ENCODE peak calls at places on chromosomes 1 and 21, in five cellular contexts. Y is mesendoderm, L is SK-N-SH, P is astrocyte, T is IMR-90. H is an unnamed sample.

GRCh38 chr1:37932759-37933158 is 14.1 kb downstream of the INPP5B start:
- DNase-seq in Y (no peak), L (no peak), P (peak; percentile 66), T (peak; percentile 89), H (no peak)

GRCh38 chr1:26857473-26857872 is 5.5 kb upstream of the SFN start:
- DNase-seq in Y (no peak), L (no peak), P (no peak), T (no peak), H (no peak)

GRCh38 chr21:37855568-37856391 is 60.5 kb downstream of the KCNJ6 start:
- DNase-seq in Y (no peak), L (no peak), P (peak; percentile 88), T (peak; percentile 89), H (no peak)

GRCh38 chr21:44742418-44743153 is 31.2 kb upstream of the TSPEAR start:
- DNase-seq in Y (no peak), L (no peak), P (no peak), T (peak; percentile 4), H (peak; percentile 63)

GRCh38 chr1:9361630-9362256 is 69.0 kb downstream of the SPSB1 start:
- DNase-seq in Y (no peak), L (no peak), P (no peak), T (peak; percentile 50), H (no peak)

GRCh38 chr1:70353038-70353437 is 1.5 kb downstream of the ANKRD13C start:
- DNase-seq in Y (no peak), L (no peak), P (no peak), T (no peak), H (no peak)

GRCh38 chr1:231487910-231488309 is 40.6 kb upstream of the TSNAX start:
- DNase-seq in Y (no peak), L (no peak), P (no peak), T (no peak), H (no peak)

GRCh38 chr1:98661544-98662353 is at the start of gene SNX7:
- DNase-seq in Y (peak; percentile 86), L (peak; percentile 97), P (peak; percentile 66), T (peak; percentile 69), H (no peak)

GRCh38 chr1:116912846-116913245 is 3.1 kb downstream of the PTGFRN start:
- DNase-seq in Y (no peak), L (no peak), P (no peak), T (no peak), H (no peak)

GRCh38 chr1:44423706-44424546 is 18.9 kb downstream of the RNF220 start:
- DNase-seq in Y (no peak), L (no peak), P (peak; percentile 73), T (peak; percentile 35), H (no peak)

GRCh38 chr1:6359568-6360496 is 33.7 kb downstream of the ACOT7 start:
- DNase-seq in Y (peak; percentile 81), L (peak; percentile 81), P (peak; percentile 63), T (peak; percentile 88), H (peak; percentile 71)

GRCh38 chr1:20320734-20321133 is 30.1 kb downstream of the VWA5B1 start:
- DNase-seq in Y (no peak), L (peak; percentile 65), P (no peak), T (no peak), H (no peak)

GRCh38 chr1:99445486-99445885 is 181.2 kb downstream of the PLPPR4 start:
- DNase-seq in Y (no peak), L (no peak), P (peak; percentile 86), T (peak; percentile 81), H (no peak)

GRCh38 chr1:59428828-59429227 is 131.9 kb downstream of the FGGY start:
- DNase-seq in Y (no peak), L (no peak), P (no peak), T (no peak), H (no peak)

GRCh38 chr1:190176776-190177175 is 300.9 kb downstream of the BRINP3 start:
- DNase-seq in Y (no peak), L (no peak), P (peak; percentile 61), T (peak; percentile 73), H (no peak)

GRCh38 chr1:38858833-38859560 is 575 bp downstream of the RRAGC start:
- DNase-seq in Y (peak; percentile 51), L (peak; percentile 62), P (peak; percentile 67), T (peak; percentile 59), H (peak; percentile 81)

GRCh38 chr1:47554082-47554481 is 116.2 kb downstream of the FOXD2 start:
- DNase-seq in Y (no peak), L (no peak), P (no peak), T (no peak), H (no peak)

GRCh38 chr1:54296666-54297065 is 96.7 kb downstream of the MRPL37 start:
- DNase-seq in Y (no peak), L (no peak), P (no peak), T (no peak), H (no peak)

GRCh38 chr1:54300395-54300794 is 100.4 kb downstream of the MRPL37 start:
- DNase-seq in Y (no peak), L (no peak), P (no peak), T (no peak), H (no peak)

GRCh38 chr1:54297596-54298283 is 97.8 kb downstream of the MRPL37 start:
- DNase-seq in Y (no peak), L (peak; percentile 80), P (no peak), T (no peak), H (no peak)

GRCh38 chr1:54299037-54299436 is 99.1 kb downstream of the MRPL37 start:
- DNase-seq in Y (no peak), L (no peak), P (no peak), T (no peak), H (no peak)

GRCh38 chr1:54298284-54299033 is 98.5 kb downstream of the MRPL37 start:
- DNase-seq in Y (no peak), L (peak; percentile 70), P (no peak), T (peak; percentile 51), H (no peak)
- H3K4me1 ChIP-seq in Y (peaks cover 18% of the 10 kb centered on the region), L (no peaks in the 10 kb centered on the region), P (peaks cover 5% of the 10 kb centered on the region), T (peaks cover 33% of the 10 kb centered on the region), H (no peaks in the 10 kb centered on the region)

GRCh38 chr1:149916193-149916926 is 1.3 kb downstream of the SV2A start:
- DNase-seq in Y (peak; percentile 37), L (no peak), P (no peak), T (no peak), H (no peak)

GRCh38 chr1:149914545-149914944 is 3.1 kb downstream of the SV2A start:
- DNase-seq in Y (no peak), L (no peak), P (no peak), T (no peak), H (no peak)

GRCh38 chr1:149916927-149917310 is 725 bp downstream of the SV2A start:
- DNase-seq in Y (no peak), L (peak; percentile 42), P (no peak), T (no peak), H (no peak)

GRCh38 chr1:149917590-149918144 is at the start of gene SV2A:
- DNase-seq in Y (peak; percentile 89), L (peak; percentile 95), P (peak; percentile 44), T (peak; percentile 60), H (no peak)

GRCh38 chr1:149915429-149916192 is 2.0 kb downstream of the SV2A start:
- DNase-seq in Y (no peak), L (no peak), P (no peak), T (no peak), H (no peak)
- H3K4me3 ChIP-seq in Y (no peak overlapping the region), L (peak overlapping the region; percentile 83), P (no peak overlapping the region), T (no peak overlapping the region), H (no peak overlapping the region)

DNA sequence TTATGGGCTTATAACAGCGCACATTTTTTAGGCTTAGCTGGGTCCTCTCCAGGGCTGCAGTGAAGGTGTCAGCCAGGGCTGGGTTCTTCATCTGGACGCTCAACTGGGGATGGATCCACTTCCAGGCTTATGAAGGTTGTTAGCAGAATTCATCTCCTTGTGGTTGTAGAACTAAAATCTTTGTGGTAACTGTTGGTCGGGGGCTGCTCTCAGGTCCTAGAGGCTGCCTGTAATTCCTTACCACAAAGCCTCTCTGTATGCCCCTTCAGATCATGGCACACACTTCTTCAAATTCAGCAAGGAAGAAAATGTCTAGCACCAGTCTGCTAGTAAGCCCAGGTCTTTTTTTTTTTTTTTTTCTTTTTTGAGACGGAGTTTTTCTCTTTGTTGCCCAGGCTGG is 40.9 kb upstream of the EPS8L3 start:
- DNase-seq in Y (no peak), L (no peak), P (no peak), T (no peak), H (no peak)
- H3K9ac ChIP-seq in Y (no peak overlapping the region), L (no peak overlapping the region), P (no peak overlapping the region), T (no peak overlapping the region), H (no peak overlapping the region)

GRCh38 chr1:247331172-247331525 is 518 bp downstream of the ZNF496 start:
- DNase-seq in Y (peak; percentile 86), L (peak; percentile 91), P (peak; percentile 69), T (peak; percentile 78), H (peak; percentile 91)
- H3K4me1 ChIP-seq in Y (peaks cover 23% of the 10 kb centered on the region), L (peaks cover 8% of the 10 kb centered on the region), P (peaks cover 30% of the 10 kb centered on the region), T (peaks cover 9% of the 10 kb centered on the region), H (peaks cover 30% of the 10 kb centered on the region)

DNA sequence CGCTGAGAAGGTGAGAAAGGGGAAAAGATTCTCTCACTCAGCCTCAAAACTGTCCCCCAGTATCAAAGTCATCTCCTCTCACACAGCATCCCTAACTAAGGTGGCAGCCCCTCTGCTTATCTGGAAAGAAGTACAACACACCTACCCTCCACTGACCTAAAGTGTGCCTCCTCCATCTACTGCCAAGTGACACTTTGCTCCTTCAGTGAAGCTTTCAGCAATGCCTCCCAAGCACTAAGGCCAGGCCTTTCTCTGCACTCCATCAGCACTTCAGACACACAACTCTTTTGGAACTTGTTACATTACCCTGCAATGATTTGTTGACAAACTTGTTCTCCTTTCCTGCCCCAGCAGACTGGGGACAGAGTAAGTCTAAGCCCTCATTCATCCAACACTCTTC is 1.4 kb downstream of the SH3BP5L start:
- DNase-seq in Y (no peak), L (no peak), P (no peak), T (no peak), H (no peak)
- H3K4me3 ChIP-seq in Y (no peak overlapping the region), L (peak overlapping the region; percentile 72), P (peak overlapping the region; percentile 82), T (no peak overlapping the region), H (peak overlapping the region; percentile 70)

DNA sequence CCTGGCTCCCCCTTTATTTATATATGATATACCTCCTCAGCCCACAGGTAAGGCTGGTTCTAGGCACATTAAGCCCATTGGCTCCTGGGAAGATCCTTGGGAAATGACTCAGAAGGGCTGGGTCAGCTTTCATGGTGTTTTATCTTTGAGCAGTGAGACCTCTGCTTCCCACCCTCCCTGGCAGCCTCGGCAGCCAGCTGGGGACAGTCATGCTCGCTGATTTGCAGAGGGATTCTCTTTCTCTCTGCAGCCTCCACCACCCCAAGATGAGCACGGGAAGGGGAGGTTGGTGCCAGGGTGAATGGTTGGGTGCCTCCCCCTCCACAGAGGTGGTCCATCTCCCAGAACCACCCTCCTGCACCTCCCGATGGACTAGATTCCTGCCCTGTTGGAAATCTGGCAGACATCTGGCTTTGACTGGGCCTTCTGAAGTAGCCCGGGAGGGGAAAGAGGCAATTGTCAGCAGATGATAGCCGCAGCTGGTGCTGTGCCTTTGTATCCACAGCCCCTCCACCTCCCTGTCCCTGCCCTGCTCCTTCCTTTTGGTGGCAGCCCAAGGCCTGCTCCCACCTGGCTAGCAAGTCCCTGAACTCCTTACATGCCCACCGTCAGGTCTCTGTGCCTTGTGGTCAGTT is 24.7 kb downstream of the IER5 start:
- DNase-seq in Y (peak; percentile 71), L (peak; percentile 63), P (peak; percentile 52), T (peak; percentile 77), H (no peak)
- H3K9ac ChIP-seq in Y (no peak overlapping the region), L (no peak overlapping the region), P (peak overlapping the region; percentile 17), T (peak overlapping the region; percentile 6), H (no peak overlapping the region)